ENCODE peak calls at places on chromosomes 12 and 14, in ten cellular contexts. One of them, this sample, is unnamed.

GRCh38 chr12:67434653-67435375 is 165.7 kb downstream of the CAND1 start:
- DNase-seq in NCI-H146: no peak
- DNase-seq in EL: peak
- DNase-seq in activated T-cell treated with anti-CD3 and anti-CD28 coated beads for 1 hour: no peak
- DNase-seq in WTC11: no peak
- DNase-seq in body of pancreas: no peak
- DNase-seq in GM19239: no peak
- DNase-seq in H54: peak
- DNase-seq in GM10248: no peak
- DNase-seq in NCI-H2081: no peak
- DNase-seq in this sample: no peak

GRCh38 chr12:67681941-67682340 is 33.4 kb downstream of the DYRK2 start:
- DNase-seq in GM19239: no peak
- DNase-seq in NCI-H146: no peak
- DNase-seq in H54: no peak
- DNase-seq in EL: peak
- DNase-seq in WTC11: no peak
- DNase-seq in NCI-H2081: no peak
- DNase-seq in GM10248: no peak
- DNase-seq in body of pancreas: no peak
- DNase-seq in activated T-cell treated with anti-CD3 and anti-CD28 coated beads for 1 hour: no peak
- DNase-seq in this sample: no peak

GRCh38 chr12:98741229-98741614 is 96.1 kb downstream of the APAF1 start:
- DNase-seq in NCI-H2081: no peak
- DNase-seq in NCI-H146: no peak
- DNase-seq in activated T-cell treated with anti-CD3 and anti-CD28 coated beads for 1 hour: no peak
- DNase-seq in body of pancreas: no peak
- DNase-seq in WTC11: no peak
- DNase-seq in H54: no peak
- DNase-seq in EL: no peak
- DNase-seq in GM19239: no peak
- DNase-seq in GM10248: no peak
- DNase-seq in this sample: no peak

GRCh38 chr12:116571089-116571488 is 11.9 kb downstream of the MAP1LC3B2 start:
- DNase-seq in H54: no peak
- DNase-seq in GM19239: no peak
- DNase-seq in NCI-H146: no peak
- DNase-seq in activated T-cell treated with anti-CD3 and anti-CD28 coated beads for 1 hour: no peak
- DNase-seq in GM10248: no peak
- DNase-seq in NCI-H2081: no peak
- DNase-seq in body of pancreas: no peak
- DNase-seq in WTC11: no peak
- DNase-seq in EL: no peak
- DNase-seq in this sample: no peak

GRCh38 chr14:89425931-89426330 is 8.9 kb upstream of the FOXN3 start:
- DNase-seq in H54: peak
- DNase-seq in GM19239: no peak
- DNase-seq in activated T-cell treated with anti-CD3 and anti-CD28 coated beads for 1 hour: no peak
- DNase-seq in body of pancreas: no peak
- DNase-seq in NCI-H2081: no peak
- DNase-seq in WTC11: no peak
- DNase-seq in GM10248: no peak
- DNase-seq in NCI-H146: no peak
- DNase-seq in EL: peak
- DNase-seq in this sample: no peak

GRCh38 chr12:68749443-68749842 is 3.5 kb downstream of the SLC35E3 start:
- DNase-seq in GM10248: no peak
- DNase-seq in GM19239: no peak
- DNase-seq in body of pancreas: no peak
- DNase-seq in NCI-H2081: no peak
- DNase-seq in H54: no peak
- DNase-seq in activated T-cell treated with anti-CD3 and anti-CD28 coated beads for 1 hour: no peak
- DNase-seq in WTC11: no peak
- DNase-seq in EL: no peak
- DNase-seq in NCI-H146: no peak
- DNase-seq in this sample: no peak

GRCh38 chr12:93573552-93574223 is 1.2 kb downstream of the SOCS2 start:
- DNase-seq in EL: peak
- DNase-seq in NCI-H2081: no peak
- DNase-seq in WTC11: peak
- DNase-seq in activated T-cell treated with anti-CD3 and anti-CD28 coated beads for 1 hour: no peak
- DNase-seq in body of pancreas: no peak
- DNase-seq in NCI-H146: no peak
- DNase-seq in GM19239: no peak
- DNase-seq in H54: no peak
- DNase-seq in GM10248: no peak
- DNase-seq in this sample: no peak

GRCh38 chr12:91926810-91927209 is 218.8 kb downstream of the BTG1 start:
- DNase-seq in EL: peak
- DNase-seq in H54: no peak
- DNase-seq in GM19239: no peak
- DNase-seq in WTC11: no peak
- DNase-seq in body of pancreas: no peak
- DNase-seq in GM10248: no peak
- DNase-seq in NCI-H2081: peak
- DNase-seq in NCI-H146: peak
- DNase-seq in activated T-cell treated with anti-CD3 and anti-CD28 coated beads for 1 hour: no peak
- DNase-seq in this sample: peak

GRCh38 chr12:121537814-121538698 is 42.8 kb downstream of the KDM2B start:
- DNase-seq in activated T-cell treated with anti-CD3 and anti-CD28 coated beads for 1 hour: no peak
- DNase-seq in NCI-H146: peak
- DNase-seq in GM10248: peak
- DNase-seq in H54: peak
- DNase-seq in NCI-H2081: peak
- DNase-seq in WTC11: no peak
- DNase-seq in EL: peak
- DNase-seq in body of pancreas: no peak
- DNase-seq in GM19239: no peak
- DNase-seq in this sample: no peak

GRCh38 chr12:11941601-11942360 is 129.0 kb upstream of the BCL2L14 start:
- DNase-seq in NCI-H146: no peak
- DNase-seq in NCI-H2081: no peak
- DNase-seq in GM10248: no peak
- DNase-seq in H54: peak
- DNase-seq in body of pancreas: no peak
- DNase-seq in EL: peak
- DNase-seq in WTC11: no peak
- DNase-seq in activated T-cell treated with anti-CD3 and anti-CD28 coated beads for 1 hour: no peak
- DNase-seq in GM19239: no peak
- DNase-seq in this sample: no peak

GRCh38 chr14:62885451-62885850 is 159.8 kb downstream of the KCNH5 start:
- DNase-seq in H54: no peak
- DNase-seq in NCI-H146: no peak
- DNase-seq in GM10248: no peak
- DNase-seq in NCI-H2081: no peak
- DNase-seq in EL: no peak
- DNase-seq in WTC11: no peak
- DNase-seq in activated T-cell treated with anti-CD3 and anti-CD28 coated beads for 1 hour: no peak
- DNase-seq in GM19239: no peak
- DNase-seq in body of pancreas: no peak
- DNase-seq in this sample: no peak

GRCh38 chr12:6062427-6063378 is 61.8 kb downstream of the VWF start:
- DNase-seq in NCI-H146: peak
- DNase-seq in H54: peak
- DNase-seq in WTC11: peak
- DNase-seq in GM10248: peak
- DNase-seq in NCI-H2081: peak
- DNase-seq in body of pancreas: peak
- DNase-seq in EL: peak
- DNase-seq in activated T-cell treated with anti-CD3 and anti-CD28 coated beads for 1 hour: peak
- DNase-seq in GM19239: peak
- DNase-seq in this sample: peak

GRCh38 chr12:32887058-32887457 is 9.5 kb downstream of the PKP2 start:
- DNase-seq in WTC11: no peak
- DNase-seq in GM19239: no peak
- DNase-seq in body of pancreas: no peak
- DNase-seq in GM10248: no peak
- DNase-seq in activated T-cell treated with anti-CD3 and anti-CD28 coated beads for 1 hour: no peak
- DNase-seq in NCI-H146: no peak
- DNase-seq in H54: no peak
- DNase-seq in EL: no peak
- DNase-seq in NCI-H2081: no peak
- DNase-seq in this sample: no peak

GRCh38 chr14:70292716-70293115 is 66.8 kb downstream of the COX16 start:
- DNase-seq in body of pancreas: no peak
- DNase-seq in activated T-cell treated with anti-CD3 and anti-CD28 coated beads for 1 hour: no peak
- DNase-seq in NCI-H2081: no peak
- DNase-seq in GM19239: no peak
- DNase-seq in WTC11: no peak
- DNase-seq in EL: no peak
- DNase-seq in GM10248: no peak
- DNase-seq in H54: no peak
- DNase-seq in NCI-H146: no peak
- DNase-seq in this sample: no peak

GRCh38 chr12:98895086-98895651 is 250.1 kb downstream of the APAF1 start:
- DNase-seq in body of pancreas: no peak
- DNase-seq in GM10248: no peak
- DNase-seq in H54: no peak
- DNase-seq in NCI-H2081: peak
- DNase-seq in GM19239: no peak
- DNase-seq in NCI-H146: peak
- DNase-seq in EL: no peak
- DNase-seq in activated T-cell treated with anti-CD3 and anti-CD28 coated beads for 1 hour: no peak
- DNase-seq in WTC11: peak
- DNase-seq in this sample: no peak

This sample was measured in HT-29.